ENCODE peak calls at places on chromosomes 6 and 20, in nine cellular contexts. F is ACHN; K is WTC11; Q is ovary; Y is activated CD8-positive, alpha-beta memory T cell treated with anti-CD3 and anti-CD28 coated beads, Interleukin-2, amount 50 U/mL, for 4 hours; M is LoVo; I is NCI-H1105; J is NB4; X is effector CD4-positive, alpha-beta T cell. L is an unnamed sample.

GRCh38 chr6:33824461-33825154 is 20.8 kb upstream of the MLN start:
- DNase-seq in Q (no peak), J (no peak), X (no peak), M (no peak), Y (no peak), I (no peak), F (no peak), K (no peak), L (no peak)

GRCh38 chr20:6579417-6579816 is 188.1 kb upstream of the BMP2 start:
- DNase-seq in M (no peak), K (no peak), Q (no peak), J (no peak), Y (no peak), F (no peak), I (no peak), X (no peak), L (no peak)

GRCh38 chr6:24412294-24412693 is 9.6 kb downstream of the MRS2 start:
- DNase-seq in X (no peak), Y (no peak), Q (no peak), F (no peak), I (no peak), M (no peak), J (no peak), K (no peak), L (no peak)

GRCh38 chr6:130840050-130840449 is 12.8 kb downstream of the SMLR1 start:
- DNase-seq in X (no peak), I (peak), Q (no peak), Y (no peak), F (no peak), M (no peak), J (no peak), K (no peak), L (no peak)

GRCh38 chr6:13068558-13069210 is 259.7 kb downstream of the TBC1D7 start:
- DNase-seq in M (no peak), K (no peak), X (no peak), F (no peak), J (no peak), Y (no peak), I (no peak), Q (no peak), L (no peak)

GRCh38 chr6:135128268-135128914 is 52.7 kb upstream of the MYB start:
- DNase-seq in Q (no peak), I (no peak), K (no peak), M (no peak), F (no peak), Y (peak), J (peak), X (peak), L (no peak)

GRCh38 chr6:404685-405423 is 13.3 kb downstream of the IRF4 start:
- DNase-seq in Y (peak), F (no peak), M (no peak), K (no peak), I (no peak), X (no peak), J (no peak), Q (no peak), L (no peak)

GRCh38 chr6:44512868-44513641 is 125.5 kb downstream of the CDC5L start:
- DNase-seq in F (peak), X (no peak), Q (no peak), K (no peak), I (no peak), Y (no peak), M (no peak), J (peak), L (no peak)

GRCh38 chr6:6392214-6393068 is 72.0 kb upstream of the F13A1 start:
- DNase-seq in M (no peak), J (peak), F (no peak), Y (no peak), K (no peak), I (no peak), X (no peak), Q (no peak), L (no peak)

GRCh38 chr20:2236266-2236665 is 59.5 kb upstream of the TGM3 start:
- DNase-seq in F (no peak), Y (no peak), X (no peak), Q (no peak), J (no peak), M (no peak), K (no peak), I (no peak), L (no peak)

GRCh38 chr6:134060491-134061106 is 8.2 kb upstream of the SLC2A12 start:
- DNase-seq in Q (no peak), F (peak), K (no peak), M (peak), X (no peak), Y (no peak), I (no peak), J (no peak), L (no peak)

GRCh38 chr6:105834548-105834947 is 251.6 kb upstream of the PRDM1 start:
- DNase-seq in K (no peak), Y (no peak), I (no peak), X (no peak), Q (no peak), F (no peak), M (no peak), J (no peak), L (no peak)

GRCh38 chr6:168956884-168957730 is 296.5 kb downstream of the THBS2 start:
- DNase-seq in Q (peak), F (peak), Y (peak), X (peak), J (peak), K (peak), M (peak), I (peak), L (peak)

GRCh38 chr20:37670426-37670825 is 23.4 kb upstream of the CTNNBL1 start:
- DNase-seq in X (no peak), Q (no peak), F (no peak), Y (no peak), I (no peak), K (no peak), M (no peak), J (no peak), L (no peak)

GRCh38 chr20:4814696-4815252 is 93.1 kb downstream of the PRND start:
- DNase-seq in K (no peak), F (no peak), M (no peak), I (no peak), X (peak), Q (no peak), J (peak), Y (peak), L (no peak)

GRCh38 chr6:92072387-92072786 is 1347.0 kb downstream of the EPHA7 start:
- DNase-seq in Q (no peak), X (no peak), J (no peak), Y (no peak), K (no peak), M (no peak), F (no peak), I (no peak), L (no peak)

GRCh38 chr6:82555801-82556200 is 192.2 kb downstream of the TPBG start:
- DNase-seq in X (no peak), Y (no peak), Q (no peak), J (no peak), F (no peak), I (no peak), K (no peak), M (no peak), L (no peak)

GRCh38 chr6:129186988-129187387 is 304.1 kb downstream of the LAMA2 start:
- DNase-seq in Y (no peak), M (peak), X (no peak), K (no peak), Q (no peak), I (no peak), J (peak), F (peak), L (no peak)

GRCh38 chr6:33885121-33886057 is 81.6 kb upstream of the MLN start:
- DNase-seq in J (peak), F (peak), X (no peak), Y (no peak), Q (no peak), M (peak), K (no peak), I (no peak), L (no peak)

GRCh38 chr6:154805288-154805911 is 72.2 kb downstream of the SCAF8 start:
- DNase-seq in I (peak), M (no peak), Q (no peak), X (no peak), F (peak), Y (no peak), J (peak), K (no peak), L (peak)

GRCh38 chr20:19935842-19936241 is 81.3 kb upstream of the NAA20 start:
- DNase-seq in Q (no peak), M (peak), X (no peak), F (no peak), K (peak), I (no peak), J (no peak), Y (no peak), L (peak)

GRCh38 chr20:39849664-39850063 is 839.4 kb downstream of the MAFB start:
- DNase-seq in Y (no peak), F (no peak), M (no peak), Q (peak), J (no peak), I (no peak), X (no peak), K (no peak), L (no peak)

GRCh38 chr6:97040355-97040860 is 115.9 kb downstream of the KLHL32 start:
- DNase-seq in I (no peak), J (no peak), Y (no peak), K (no peak), X (no peak), M (no peak), Q (no peak), F (no peak), L (no peak)

GRCh38 chr20:8244637-8245036 is 112.6 kb downstream of the PLCB1 start:
- DNase-seq in F (no peak), Q (peak), J (no peak), I (no peak), K (no peak), M (no peak), X (no peak), Y (no peak), L (no peak)

GRCh38 chr6:116580198-116580597 is 8.9 kb downstream of the RWDD1 start:
- DNase-seq in F (no peak), J (no peak), K (no peak), Q (no peak), I (no peak), X (no peak), Y (no peak), M (no peak), L (no peak)

GRCh38 chr20:60137657-60138245 is 179.5 kb downstream of the CDH26 start:
- DNase-seq in I (no peak), Q (no peak), K (peak), X (no peak), M (no peak), F (peak), Y (no peak), J (peak), L (no peak)

GRCh38 chr20:34075647-34076046 is 36.4 kb downstream of the EIF2S2 start:
- DNase-seq in F (no peak), Q (no peak), K (peak), J (no peak), X (no peak), I (no peak), Y (no peak), M (no peak), L (no peak)

GRCh38 chr6:125188037-125188436 is 34.5 kb downstream of the TPD52L1 start:
- DNase-seq in K (no peak), M (no peak), Q (no peak), X (no peak), I (no peak), Y (no peak), F (peak), J (no peak), L (no peak)

GRCh38 chr20:13464702-13465101 is 174.0 kb downstream of the TASP1 start:
- DNase-seq in K (no peak), I (no peak), Q (no peak), Y (no peak), F (no peak), J (no peak), X (no peak), M (no peak), L (no peak)

GRCh38 chr6:151240036-151240685 is 394 bp downstream of the AKAP12 start:
- DNase-seq in F (peak), K (peak), X (no peak), I (peak), Q (peak), Y (no peak), M (no peak), J (no peak), L (peak)

L was measured in NCI-H748 treated with DMSO at 0.1 percent for 48 hours.